ENCODE peak calls at places on chromosomes 11 and 22, in four cellular contexts. One of them, this sample, is unnamed.
A peak's percentile ranks its signal among the peaks of the same experiment; 100 is the strongest.

GRCh38 chr11:112805658-112806057 is 155.6 kb upstream of the NCAM1 start:
- DNase-seq in HepG2: no peak
- DNase-seq in PC-3: no peak
- DNase-seq in fibroblast of lung: no peak
- DNase-seq in this sample: no peak

GRCh38 chr11:111672949-111673348 is 70.7 kb downstream of the SIK2 start:
- DNase-seq in HepG2: no peak
- DNase-seq in PC-3: no peak
- DNase-seq in fibroblast of lung: no peak
- DNase-seq in this sample: no peak

GRCh38 chr11:56849250-56849649 is 100.8 kb upstream of the OR9G4 start:
- DNase-seq in HepG2: no peak
- DNase-seq in fibroblast of lung: no peak
- DNase-seq in PC-3: no peak
- DNase-seq in this sample: no peak

GRCh38 chr11:20011294-20011951 is 148.9 kb downstream of the DBX1 start:
- DNase-seq in PC-3: no peak
- DNase-seq in HepG2: peak; percentile 66
- DNase-seq in fibroblast of lung: no peak
- DNase-seq in this sample: no peak

GRCh38 chr11:69011624-69012091 is 1.4 kb downstream of the MRGPRF start:
- DNase-seq in HepG2: no peak
- DNase-seq in fibroblast of lung: no peak
- DNase-seq in PC-3: no peak
- DNase-seq in this sample: no peak

GRCh38 chr11:20125927-20126326 is 34.3 kb downstream of the DBX1 start:
- DNase-seq in PC-3: peak; percentile 78
- DNase-seq in fibroblast of lung: peak; percentile 37
- DNase-seq in HepG2: no peak
- DNase-seq in this sample: no peak

GRCh38 chr11:71562120-71562519 is 3.2 kb upstream of the KRTAP5-10 start:
- DNase-seq in PC-3: peak; percentile 59
- DNase-seq in HepG2: no peak
- DNase-seq in fibroblast of lung: no peak
- DNase-seq in this sample: no peak

GRCh38 chr11:33893711-33894401 is 2.0 kb upstream of the LMO2 start:
- DNase-seq in fibroblast of lung: no peak
- DNase-seq in HepG2: no peak
- DNase-seq in PC-3: no peak
- DNase-seq in this sample: no peak

GRCh38 chr11:1293619-1294015 is 15.8 kb downstream of the TOLLIP start:
- DNase-seq in PC-3: peak; percentile 27
- DNase-seq in fibroblast of lung: no peak
- DNase-seq in HepG2: no peak
- DNase-seq in this sample: no peak

GRCh38 chr11:1751999-1752906 is 1.9 kb upstream of the IFITM10 start:
- DNase-seq in fibroblast of lung: no peak
- DNase-seq in PC-3: no peak
- DNase-seq in HepG2: no peak
- DNase-seq in this sample: no peak

GRCh38 chr11:952406-953385 is 27.0 kb downstream of the AP2A2 start:
- DNase-seq in PC-3: no peak
- DNase-seq in fibroblast of lung: peak; percentile 21
- DNase-seq in HepG2: peak; percentile 99
- DNase-seq in this sample: peak; percentile 87

GRCh38 chr11:118380571-118380970 is 20.8 kb upstream of the ATP5MG start:
- DNase-seq in PC-3: no peak
- DNase-seq in HepG2: no peak
- DNase-seq in fibroblast of lung: no peak
- DNase-seq in this sample: no peak

GRCh38 chr11:100561325-100561724 is 125.8 kb upstream of the ARHGAP42 start:
- DNase-seq in HepG2: no peak
- DNase-seq in fibroblast of lung: no peak
- DNase-seq in PC-3: no peak
- DNase-seq in this sample: no peak

GRCh38 chr11:7749456-7749855 is 43.2 kb upstream of the OVCH2 start:
- DNase-seq in PC-3: no peak
- DNase-seq in HepG2: no peak
- DNase-seq in fibroblast of lung: no peak
- DNase-seq in this sample: no peak

GRCh38 chr11:44916797-44917196 is 33.9 kb downstream of the TP53I11 start:
- DNase-seq in fibroblast of lung: no peak
- DNase-seq in HepG2: no peak
- DNase-seq in PC-3: no peak
- DNase-seq in this sample: no peak

GRCh38 chr11:8408151-8408930 is 144.7 kb upstream of the LMO1 start:
- DNase-seq in HepG2: no peak
- DNase-seq in PC-3: no peak
- DNase-seq in fibroblast of lung: no peak
- DNase-seq in this sample: no peak

GRCh38 chr11:96338910-96339703 is 3.9 kb downstream of the MAML2 start:
- DNase-seq in fibroblast of lung: peak; percentile 73
- DNase-seq in PC-3: peak; percentile 60
- DNase-seq in HepG2: peak; percentile 25
- DNase-seq in this sample: no peak

GRCh38 chr22:26461188-26461810 is 22.3 kb downstream of the HPS4 start:
- DNase-seq in PC-3: peak; percentile 50
- DNase-seq in HepG2: peak; percentile 24
- DNase-seq in fibroblast of lung: peak; percentile 37
- DNase-seq in this sample: peak; percentile 78

GRCh38 chr11:37786214-37786755 is 1188.2 kb upstream of the RAG2 start:
- DNase-seq in PC-3: peak; percentile 70
- DNase-seq in fibroblast of lung: peak; percentile 46
- DNase-seq in HepG2: no peak
- DNase-seq in this sample: no peak

GRCh38 chr11:6326980-6327379 is 6.7 kb upstream of the CAVIN3 start:
- DNase-seq in PC-3: no peak
- DNase-seq in fibroblast of lung: no peak
- DNase-seq in HepG2: no peak
- DNase-seq in this sample: no peak

GRCh38 chr11:109071712-109072524 is 350.1 kb upstream of the C11orf87 start:
- DNase-seq in PC-3: peak; percentile 50
- DNase-seq in HepG2: no peak
- DNase-seq in fibroblast of lung: peak; percentile 60
- DNase-seq in this sample: no peak

GRCh38 chr11:27916541-27917100 is 191.3 kb downstream of the KIF18A start:
- DNase-seq in fibroblast of lung: no peak
- DNase-seq in HepG2: no peak
- DNase-seq in PC-3: peak; percentile 26
- DNase-seq in this sample: no peak

GRCh38 chr11:75840560-75840959 is 25.6 kb downstream of the UVRAG start:
- DNase-seq in HepG2: no peak
- DNase-seq in PC-3: no peak
- DNase-seq in fibroblast of lung: no peak
- DNase-seq in this sample: no peak
- H3K9me3 ChIP-seq in HepG2: no peaks in the 10 kb centered on the region
- H3K9me3 ChIP-seq in PC-3: no peaks in the 10 kb centered on the region
- H3K9me3 ChIP-seq in fibroblast of lung: no peaks in the 10 kb centered on the region
- H3K9me3 ChIP-seq in this sample: no peaks in the 10 kb centered on the region

DNA sequence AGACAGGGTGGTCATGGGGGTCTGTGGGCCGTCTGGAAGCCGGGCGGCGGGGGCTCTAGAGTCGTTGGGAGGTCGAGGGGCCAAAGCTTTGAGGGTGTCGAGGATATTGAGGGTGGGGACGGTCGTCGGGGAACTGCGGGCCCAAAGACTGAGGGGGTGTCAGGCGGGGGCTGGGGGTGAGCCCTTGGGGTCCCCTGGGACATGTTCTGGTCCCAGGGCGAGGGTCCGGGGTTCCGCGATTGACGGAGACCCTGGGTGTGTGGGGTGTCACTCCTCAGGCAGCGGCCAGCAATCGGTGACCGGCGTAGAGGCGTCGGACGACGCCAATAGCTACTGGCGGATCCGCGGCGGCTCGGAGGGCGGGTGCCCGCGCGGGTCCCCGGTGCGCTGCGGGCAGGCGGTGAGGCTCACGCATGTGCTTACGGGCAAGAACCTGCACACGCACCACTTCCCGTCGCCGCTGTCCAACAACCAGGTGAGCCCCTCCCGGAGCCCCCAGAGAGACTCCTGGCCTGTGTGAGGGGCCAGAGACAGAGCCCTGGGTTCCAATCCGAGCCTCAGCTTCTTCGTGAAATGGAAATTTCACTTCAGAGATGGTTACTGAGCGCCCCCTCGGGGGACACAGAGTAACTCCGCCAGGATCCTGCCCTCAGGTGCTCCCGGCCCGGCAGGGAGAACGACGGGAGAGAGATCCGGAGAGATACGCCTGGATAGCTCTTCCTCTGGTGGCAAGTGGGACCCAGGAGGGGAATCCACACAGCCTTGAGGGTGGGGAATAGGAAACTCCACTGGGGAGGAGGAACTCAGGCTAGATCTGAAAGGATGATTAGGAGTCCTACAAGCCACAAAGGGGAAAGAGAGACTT is 714 bp downstream of the SDF2L1 start:
- DNase-seq in fibroblast of lung: peak; percentile 41
- DNase-seq in HepG2: peak; percentile 62
- DNase-seq in PC-3: peak; percentile 69
- DNase-seq in this sample: peak; percentile 86
- H2AFZ ChIP-seq in fibroblast of lung: peak overlapping the region; percentile 39
- H2AFZ ChIP-seq in HepG2: no peak overlapping the region
- H2AFZ ChIP-seq in PC-3: peak overlapping the region; percentile 84
- H2AFZ ChIP-seq in this sample: peak overlapping the region; percentile 48

DNA sequence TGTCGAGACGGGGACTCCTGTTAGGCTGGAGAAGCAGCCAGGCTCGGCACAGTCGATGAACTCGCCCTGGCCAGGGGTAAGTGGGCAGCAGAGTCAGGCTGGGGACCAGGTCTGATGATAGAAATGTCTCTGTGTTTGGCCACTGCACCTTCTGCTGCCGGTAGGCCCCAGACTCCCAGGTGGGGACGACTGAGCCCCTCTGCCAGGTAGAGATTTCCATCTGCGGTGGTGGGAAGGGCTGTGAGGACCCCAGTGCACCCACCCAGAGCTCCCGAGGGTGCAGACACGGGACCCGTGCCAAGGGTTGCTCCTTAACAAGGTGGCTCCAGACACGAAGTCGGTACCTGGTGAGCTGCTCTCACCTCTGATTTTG is 862.5 kb downstream of the TBC1D22A start:
- DNase-seq in HepG2: no peak
- DNase-seq in PC-3: no peak
- DNase-seq in fibroblast of lung: no peak
- DNase-seq in this sample: no peak
- H3K9me3 ChIP-seq in HepG2: no peaks in the 10 kb centered on the region
- H3K9me3 ChIP-seq in PC-3: no peaks in the 10 kb centered on the region
- H3K9me3 ChIP-seq in fibroblast of lung: no peaks in the 10 kb centered on the region
- H3K9me3 ChIP-seq in this sample: no peaks in the 10 kb centered on the region

GRCh38 chr22:49961601-49962011 is 1.0 kb downstream of the PIM3 start:
- DNase-seq in HepG2: no peak
- DNase-seq in PC-3: no peak
- DNase-seq in fibroblast of lung: no peak
- DNase-seq in this sample: no peak

GRCh38 chr22:49962012-49962750 is 1.6 kb downstream of the PIM3 start:
- DNase-seq in HepG2: peak; percentile 87
- DNase-seq in fibroblast of lung: peak; percentile 93
- DNase-seq in PC-3: peak; percentile 83
- DNase-seq in this sample: peak; percentile 94

GRCh38 chr22:49963647-49964026 is 3.1 kb downstream of the PIM3 start:
- DNase-seq in PC-3: no peak
- DNase-seq in HepG2: no peak
- DNase-seq in fibroblast of lung: no peak
- DNase-seq in this sample: no peak

GRCh38 chr22:49964136-49964492 is 3.5 kb downstream of the PIM3 start:
- DNase-seq in PC-3: no peak
- DNase-seq in fibroblast of lung: no peak
- DNase-seq in HepG2: no peak
- DNase-seq in this sample: no peak

GRCh38 chr22:49962751-49963646 is 2.4 kb downstream of the PIM3 start:
- DNase-seq in HepG2: no peak
- DNase-seq in fibroblast of lung: no peak
- DNase-seq in PC-3: no peak
- DNase-seq in this sample: peak; percentile 30
- H2AFZ ChIP-seq in HepG2: no peak overlapping the region
- H2AFZ ChIP-seq in fibroblast of lung: no peak overlapping the region
- H2AFZ ChIP-seq in PC-3: no peak overlapping the region
- H2AFZ ChIP-seq in this sample: no peak overlapping the region

DNA sequence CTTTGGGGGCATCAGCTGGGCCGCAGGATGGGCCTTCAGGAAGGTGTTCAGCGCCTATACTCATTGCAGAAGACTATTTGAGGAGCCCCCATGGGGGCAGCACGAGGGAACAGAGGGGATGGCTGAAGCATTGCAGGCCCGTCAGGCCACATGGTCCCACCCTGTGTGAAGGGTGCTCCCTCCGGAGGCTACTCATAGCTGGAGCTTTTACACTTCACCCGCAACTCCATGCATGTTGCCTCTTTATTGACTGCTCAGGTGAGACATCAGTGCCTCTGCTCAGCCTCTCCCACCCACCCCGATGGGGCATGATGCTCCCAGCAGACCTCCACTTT is 1500.9 kb downstream of the TBC1D22A start:
- DNase-seq in fibroblast of lung: no peak
- DNase-seq in PC-3: no peak
- DNase-seq in HepG2: no peak
- DNase-seq in this sample: no peak
- H3K9me3 ChIP-seq in fibroblast of lung: peaks cover 2% of the 10 kb centered on the region
- H3K9me3 ChIP-seq in PC-3: no peaks in the 10 kb centered on the region
- H3K9me3 ChIP-seq in HepG2: peaks cover 5% of the 10 kb centered on the region
- H3K9me3 ChIP-seq in this sample: no peaks in the 10 kb centered on the region

GRCh38 chr11:48165426-48165825 is 51.2 kb upstream of the OR4B1 start:
- DNase-seq in fibroblast of lung: no peak
- DNase-seq in PC-3: no peak
- DNase-seq in HepG2: no peak
- DNase-seq in this sample: no peak
- H2AFZ ChIP-seq in fibroblast of lung: no peak overlapping the region
- H2AFZ ChIP-seq in PC-3: no peak overlapping the region
- H2AFZ ChIP-seq in HepG2: no peak overlapping the region
- H2AFZ ChIP-seq in this sample: no peak overlapping the region

DNA sequence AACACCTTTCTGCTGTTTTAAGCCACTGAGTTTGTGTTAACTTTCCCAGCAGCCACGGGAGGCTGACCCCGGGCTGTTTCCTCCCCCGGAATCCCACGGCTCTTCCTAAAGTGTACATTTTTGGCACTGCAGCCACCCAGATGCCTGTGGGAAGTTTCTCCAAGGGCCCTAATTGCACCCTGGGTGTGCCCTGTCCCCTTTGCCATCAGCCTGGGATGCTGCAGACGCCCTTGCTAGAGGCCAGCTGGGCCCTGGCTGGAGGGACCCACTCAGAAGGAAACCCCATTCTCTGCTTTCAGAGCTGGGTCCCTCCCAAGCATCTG is 883.3 kb downstream of the BRD1 start:
- DNase-seq in PC-3: no peak
- DNase-seq in fibroblast of lung: no peak
- DNase-seq in HepG2: no peak
- DNase-seq in this sample: no peak
- H3K9me3 ChIP-seq in PC-3: no peaks in the 10 kb centered on the region
- H3K9me3 ChIP-seq in fibroblast of lung: no peaks in the 10 kb centered on the region
- H3K9me3 ChIP-seq in HepG2: no peaks in the 10 kb centered on the region
- H3K9me3 ChIP-seq in this sample: no peaks in the 10 kb centered on the region

This sample was measured in hepatocyte.